ENCODE peak calls at places on chromosomes 4 and X, in eight cellular contexts. One of them, this sample, is unnamed.

GRCh38 chr4:155173371-155173770 is 35.1 kb upstream of the NPY2R start:
- DNase-seq in left ventricle myocardium inferior: no peak
- DNase-seq in CD4-positive, CD25-positive, alpha-beta regulatory T cell: no peak
- DNase-seq in effector memory CD4-positive, alpha-beta T cell: no peak
- DNase-seq in Peyer's patch: no peak
- DNase-seq in fibroblast of lung: no peak
- DNase-seq in SK-N-SH: no peak
- DNase-seq in thoracic aorta: no peak
- DNase-seq in this sample: no peak

GRCh38 chrX:43655151-43655676 is 885 bp upstream of the MAOA start:
- DNase-seq in effector memory CD4-positive, alpha-beta T cell: no peak
- DNase-seq in left ventricle myocardium inferior: peak; percentile 24
- DNase-seq in fibroblast of lung: peak; percentile 32
- DNase-seq in CD4-positive, CD25-positive, alpha-beta regulatory T cell: peak; percentile 32
- DNase-seq in SK-N-SH: peak; percentile 22
- DNase-seq in Peyer's patch: peak; percentile 16
- DNase-seq in thoracic aorta: no peak
- DNase-seq in this sample: peak; percentile 52

GRCh38 chrX:151921292-151921691 is 8.6 kb downstream of the MAGEA4 start:
- DNase-seq in fibroblast of lung: no peak
- DNase-seq in left ventricle myocardium inferior: no peak
- DNase-seq in Peyer's patch: no peak
- DNase-seq in thoracic aorta: no peak
- DNase-seq in SK-N-SH: no peak
- DNase-seq in CD4-positive, CD25-positive, alpha-beta regulatory T cell: no peak
- DNase-seq in effector memory CD4-positive, alpha-beta T cell: no peak
- DNase-seq in this sample: no peak

GRCh38 chrX:31209005-31209612 is 137.3 kb upstream of the FTHL17 start:
- DNase-seq in thoracic aorta: no peak
- DNase-seq in SK-N-SH: no peak
- DNase-seq in left ventricle myocardium inferior: no peak
- DNase-seq in fibroblast of lung: no peak
- DNase-seq in CD4-positive, CD25-positive, alpha-beta regulatory T cell: no peak
- DNase-seq in effector memory CD4-positive, alpha-beta T cell: no peak
- DNase-seq in Peyer's patch: no peak
- DNase-seq in this sample: no peak

GRCh38 chr4:169397762-169398161 is 127.0 kb upstream of the SH3RF1 start:
- DNase-seq in thoracic aorta: no peak
- DNase-seq in Peyer's patch: no peak
- DNase-seq in CD4-positive, CD25-positive, alpha-beta regulatory T cell: no peak
- DNase-seq in effector memory CD4-positive, alpha-beta T cell: no peak
- DNase-seq in left ventricle myocardium inferior: no peak
- DNase-seq in fibroblast of lung: peak; percentile 65
- DNase-seq in SK-N-SH: no peak
- DNase-seq in this sample: no peak

GRCh38 chr4:878796-879729 is 53.1 kb downstream of the GAK start:
- DNase-seq in effector memory CD4-positive, alpha-beta T cell: no peak
- DNase-seq in left ventricle myocardium inferior: no peak
- DNase-seq in Peyer's patch: no peak
- DNase-seq in fibroblast of lung: no peak
- DNase-seq in CD4-positive, CD25-positive, alpha-beta regulatory T cell: peak; percentile 61
- DNase-seq in thoracic aorta: no peak
- DNase-seq in SK-N-SH: no peak
- DNase-seq in this sample: no peak

GRCh38 chrX:8042304-8042703 is 115.1 kb upstream of the PNPLA4 start:
- DNase-seq in CD4-positive, CD25-positive, alpha-beta regulatory T cell: no peak
- DNase-seq in effector memory CD4-positive, alpha-beta T cell: no peak
- DNase-seq in fibroblast of lung: no peak
- DNase-seq in Peyer's patch: no peak
- DNase-seq in SK-N-SH: peak; percentile 3
- DNase-seq in left ventricle myocardium inferior: no peak
- DNase-seq in thoracic aorta: no peak
- DNase-seq in this sample: no peak

GRCh38 chrX:262391-262909 is 18.7 kb upstream of the PLCXD1 start:
- DNase-seq in CD4-positive, CD25-positive, alpha-beta regulatory T cell: no peak
- DNase-seq in thoracic aorta: no peak
- DNase-seq in Peyer's patch: peak; percentile 6
- DNase-seq in left ventricle myocardium inferior: no peak
- DNase-seq in effector memory CD4-positive, alpha-beta T cell: no peak
- DNase-seq in fibroblast of lung: no peak
- DNase-seq in SK-N-SH: no peak
- DNase-seq in this sample: peak; percentile 7

DNA sequence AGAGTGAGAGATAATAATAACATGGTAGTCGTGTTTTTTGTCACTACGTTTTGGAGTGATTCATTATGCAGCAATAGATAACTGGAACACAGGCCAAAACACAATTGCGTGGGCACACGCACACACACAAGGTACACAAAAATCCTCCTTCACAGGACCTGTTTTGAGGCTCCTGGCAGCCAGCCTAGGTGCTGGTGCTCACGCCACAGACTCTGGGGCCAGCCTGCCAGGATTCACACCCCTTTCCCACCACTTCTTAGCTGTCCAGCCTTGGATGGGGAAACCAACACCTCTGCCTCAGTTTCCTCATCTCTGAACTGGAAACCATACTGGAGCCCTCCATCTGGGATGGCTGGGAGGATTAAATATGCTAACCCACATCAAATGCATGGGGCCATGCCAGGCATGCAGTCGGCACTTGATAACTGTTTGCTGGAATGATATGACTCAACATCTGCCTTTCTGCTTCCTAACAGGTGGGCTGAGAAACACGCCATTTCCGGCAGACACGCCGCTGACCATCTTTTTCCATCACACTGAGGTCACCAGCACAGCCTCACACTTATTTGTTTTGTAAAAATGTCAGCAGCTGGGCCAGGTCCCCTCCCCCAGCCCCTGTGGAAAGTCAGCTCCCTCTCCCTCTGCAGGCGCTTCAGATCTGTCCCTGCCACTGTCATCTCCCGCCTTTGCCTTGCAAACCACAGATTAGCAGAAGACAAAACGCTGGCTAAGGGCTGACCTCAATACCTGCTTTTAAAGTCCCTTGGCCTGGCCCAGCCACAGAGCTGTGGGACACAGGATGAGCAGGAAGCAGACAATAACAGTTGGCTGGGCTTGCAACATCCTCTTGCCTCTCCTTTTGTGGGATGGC is 237.5 kb downstream of the BCOR start:
- DNase-seq in left ventricle myocardium inferior: no peak
- DNase-seq in effector memory CD4-positive, alpha-beta T cell: peak; percentile 40
- DNase-seq in SK-N-SH: peak; percentile 48
- DNase-seq in fibroblast of lung: peak; percentile 51
- DNase-seq in Peyer's patch: peak; percentile 44
- DNase-seq in CD4-positive, CD25-positive, alpha-beta regulatory T cell: peak; percentile 36
- DNase-seq in thoracic aorta: no peak
- DNase-seq in this sample: no peak
- H3K4me1 ChIP-seq in left ventricle myocardium inferior: peaks cover 24% of the 10 kb centered on the region
- H3K4me1 ChIP-seq in effector memory CD4-positive, alpha-beta T cell: peaks cover 23% of the 10 kb centered on the region
- H3K4me1 ChIP-seq in SK-N-SH: peaks cover 7% of the 10 kb centered on the region
- H3K4me1 ChIP-seq in fibroblast of lung: no peaks in the 10 kb centered on the region
- H3K4me1 ChIP-seq in Peyer's patch: no peaks in the 10 kb centered on the region
- H3K4me1 ChIP-seq in CD4-positive, CD25-positive, alpha-beta regulatory T cell: peaks cover 26% of the 10 kb centered on the region
- H3K4me1 ChIP-seq in thoracic aorta: peaks cover 19% of the 10 kb centered on the region
- H3K4me1 ChIP-seq in this sample: no peaks in the 10 kb centered on the region

GRCh38 chrX:47196098-47196497 is 2.5 kb downstream of the UBA1 start:
- DNase-seq in Peyer's patch: no peak
- DNase-seq in thoracic aorta: no peak
- DNase-seq in fibroblast of lung: no peak
- DNase-seq in effector memory CD4-positive, alpha-beta T cell: no peak
- DNase-seq in CD4-positive, CD25-positive, alpha-beta regulatory T cell: no peak
- DNase-seq in SK-N-SH: no peak
- DNase-seq in left ventricle myocardium inferior: no peak
- DNase-seq in this sample: no peak

GRCh38 chrX:47199286-47199685 is 5.7 kb downstream of the UBA1 start:
- DNase-seq in CD4-positive, CD25-positive, alpha-beta regulatory T cell: no peak
- DNase-seq in thoracic aorta: no peak
- DNase-seq in fibroblast of lung: no peak
- DNase-seq in Peyer's patch: no peak
- DNase-seq in SK-N-SH: no peak
- DNase-seq in left ventricle myocardium inferior: no peak
- DNase-seq in effector memory CD4-positive, alpha-beta T cell: no peak
- DNase-seq in this sample: no peak

GRCh38 chrX:47198687-47199080 is 5.1 kb downstream of the UBA1 start:
- DNase-seq in fibroblast of lung: no peak
- DNase-seq in thoracic aorta: no peak
- DNase-seq in effector memory CD4-positive, alpha-beta T cell: no peak
- DNase-seq in Peyer's patch: no peak
- DNase-seq in SK-N-SH: no peak
- DNase-seq in CD4-positive, CD25-positive, alpha-beta regulatory T cell: no peak
- DNase-seq in left ventricle myocardium inferior: no peak
- DNase-seq in this sample: no peak

GRCh38 chrX:47197526-47197925 is 3.9 kb downstream of the UBA1 start:
- DNase-seq in thoracic aorta: no peak
- DNase-seq in fibroblast of lung: no peak
- DNase-seq in left ventricle myocardium inferior: no peak
- DNase-seq in Peyer's patch: no peak
- DNase-seq in CD4-positive, CD25-positive, alpha-beta regulatory T cell: no peak
- DNase-seq in SK-N-SH: no peak
- DNase-seq in effector memory CD4-positive, alpha-beta T cell: no peak
- DNase-seq in this sample: no peak

GRCh38 chrX:47198026-47198686 is 4.5 kb downstream of the UBA1 start:
- DNase-seq in effector memory CD4-positive, alpha-beta T cell: no peak
- DNase-seq in Peyer's patch: no peak
- DNase-seq in CD4-positive, CD25-positive, alpha-beta regulatory T cell: no peak
- DNase-seq in left ventricle myocardium inferior: no peak
- DNase-seq in SK-N-SH: no peak
- DNase-seq in fibroblast of lung: no peak
- DNase-seq in thoracic aorta: no peak
- DNase-seq in this sample: no peak
- H3K4me1 ChIP-seq in effector memory CD4-positive, alpha-beta T cell: peaks cover 29% of the 10 kb centered on the region
- H3K4me1 ChIP-seq in Peyer's patch: peaks cover 40% of the 10 kb centered on the region
- H3K4me1 ChIP-seq in CD4-positive, CD25-positive, alpha-beta regulatory T cell: peaks cover 44% of the 10 kb centered on the region
- H3K4me1 ChIP-seq in left ventricle myocardium inferior: peaks cover 49% of the 10 kb centered on the region
- H3K4me1 ChIP-seq in SK-N-SH: peaks cover 16% of the 10 kb centered on the region
- H3K4me1 ChIP-seq in fibroblast of lung: peaks cover 17% of the 10 kb centered on the region
- H3K4me1 ChIP-seq in thoracic aorta: peaks cover 36% of the 10 kb centered on the region
- H3K4me1 ChIP-seq in this sample: peaks cover 20% of the 10 kb centered on the region

GRCh38 chrX:23364416-23364815 is 29.8 kb downstream of the PTCHD1 start:
- DNase-seq in left ventricle myocardium inferior: no peak
- DNase-seq in SK-N-SH: no peak
- DNase-seq in CD4-positive, CD25-positive, alpha-beta regulatory T cell: no peak
- DNase-seq in effector memory CD4-positive, alpha-beta T cell: no peak
- DNase-seq in fibroblast of lung: no peak
- DNase-seq in thoracic aorta: no peak
- DNase-seq in Peyer's patch: no peak
- DNase-seq in this sample: no peak
- H3K4me1 ChIP-seq in left ventricle myocardium inferior: no peaks in the 10 kb centered on the region
- H3K4me1 ChIP-seq in SK-N-SH: no peaks in the 10 kb centered on the region
- H3K4me1 ChIP-seq in CD4-positive, CD25-positive, alpha-beta regulatory T cell: no peaks in the 10 kb centered on the region
- H3K4me1 ChIP-seq in effector memory CD4-positive, alpha-beta T cell: no peaks in the 10 kb centered on the region
- H3K4me1 ChIP-seq in fibroblast of lung: no peaks in the 10 kb centered on the region
- H3K4me1 ChIP-seq in thoracic aorta: no peaks in the 10 kb centered on the region
- H3K4me1 ChIP-seq in Peyer's patch: no peaks in the 10 kb centered on the region
- H3K4me1 ChIP-seq in this sample: no peaks in the 10 kb centered on the region

DNA sequence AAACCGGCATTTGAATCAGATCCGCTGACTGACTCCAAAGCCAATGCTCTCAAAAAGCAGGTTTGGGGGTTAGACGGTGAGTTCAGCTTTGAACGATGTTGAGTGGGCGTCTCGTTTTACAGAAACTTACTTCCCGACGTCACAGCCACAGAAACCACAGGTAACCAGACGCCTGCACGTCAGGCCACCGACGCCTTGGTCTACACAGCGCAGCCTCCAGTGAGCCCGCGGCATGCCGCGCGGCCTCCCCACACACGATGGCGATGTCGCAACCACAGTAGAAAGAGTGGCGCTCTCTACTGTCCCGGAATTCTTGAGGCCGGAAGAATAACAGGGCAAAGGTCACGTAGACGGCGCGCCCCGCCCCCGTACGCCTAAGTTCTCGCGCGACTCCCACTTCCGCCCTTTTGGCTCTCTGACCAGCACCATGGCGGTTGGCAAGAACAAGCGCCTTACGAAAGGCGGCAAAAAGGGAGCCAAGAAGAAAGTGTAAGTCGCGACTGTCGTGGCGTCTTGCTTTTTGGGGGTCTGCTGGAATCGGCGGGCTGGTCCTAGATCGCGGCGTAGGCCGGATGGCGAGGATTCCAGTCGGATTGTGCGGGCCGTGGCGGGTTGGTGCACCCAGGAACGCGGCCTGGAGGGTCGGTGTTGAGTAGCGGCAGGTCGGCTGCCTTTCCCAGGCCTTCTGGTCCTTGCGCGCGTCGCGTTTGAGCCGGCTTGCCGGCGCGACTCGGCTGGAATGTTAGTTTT is at the start of gene RPS3A:
- DNase-seq in CD4-positive, CD25-positive, alpha-beta regulatory T cell: peak; percentile 99
- DNase-seq in thoracic aorta: peak; percentile 86
- DNase-seq in fibroblast of lung: peak; percentile 99
- DNase-seq in Peyer's patch: peak; percentile 94
- DNase-seq in left ventricle myocardium inferior: peak; percentile 97
- DNase-seq in SK-N-SH: peak; percentile 90
- DNase-seq in effector memory CD4-positive, alpha-beta T cell: peak; percentile 96
- DNase-seq in this sample: peak; percentile 96
- H3K4me1 ChIP-seq in CD4-positive, CD25-positive, alpha-beta regulatory T cell: peaks cover 17% of the 10 kb centered on the region
- H3K4me1 ChIP-seq in thoracic aorta: peaks cover 20% of the 10 kb centered on the region
- H3K4me1 ChIP-seq in fibroblast of lung: peaks cover 3% of the 10 kb centered on the region
- H3K4me1 ChIP-seq in Peyer's patch: peaks cover 16% of the 10 kb centered on the region
- H3K4me1 ChIP-seq in left ventricle myocardium inferior: peaks cover 47% of the 10 kb centered on the region
- H3K4me1 ChIP-seq in SK-N-SH: peaks cover 7% of the 10 kb centered on the region
- H3K4me1 ChIP-seq in effector memory CD4-positive, alpha-beta T cell: peaks cover 16% of the 10 kb centered on the region
- H3K4me1 ChIP-seq in this sample: no peaks in the 10 kb centered on the region

This sample was measured in breast epithelium.